ENCODE peak calls at places on chromosome 12, in four cellular contexts. One of them, this sample, is unnamed.

GRCh38 chr12:116384629-116385485 is 107.4 kb upstream of the MED13L start:
- DNase-seq in HepG2: no peak
- DNase-seq in GM12891: peak
- DNase-seq in K562: peak
- DNase-seq in this sample: no peak

GRCh38 chr12:19369691-19370148 is 69.6 kb upstream of the AEBP2 start:
- DNase-seq in HepG2: no peak
- DNase-seq in GM12891: no peak
- DNase-seq in K562: no peak
- DNase-seq in this sample: no peak

GRCh38 chr12:10722905-10723866 is at the start of gene YBX3:
- DNase-seq in GM12891: peak
- DNase-seq in K562: peak
- DNase-seq in HepG2: peak
- DNase-seq in this sample: no peak

GRCh38 chr12:14824012-14824634 is 10.1 kb upstream of the SMCO3 start:
- DNase-seq in GM12891: no peak
- DNase-seq in HepG2: no peak
- DNase-seq in K562: no peak
- DNase-seq in this sample: no peak

GRCh38 chr12:39393890-39394289 is 49.0 kb downstream of the KIF21A start:
- DNase-seq in HepG2: no peak
- DNase-seq in GM12891: no peak
- DNase-seq in K562: no peak
- DNase-seq in this sample: no peak

GRCh38 chr12:109264095-109264942 is 44.8 kb downstream of the FOXN4 start:
- DNase-seq in HepG2: peak
- DNase-seq in K562: peak
- DNase-seq in GM12891: peak
- DNase-seq in this sample: no peak

GRCh38 chr12:70083677-70084020 is 159.6 kb upstream of the CNOT2 start:
- DNase-seq in GM12891: no peak
- DNase-seq in HepG2: no peak
- DNase-seq in K562: no peak
- DNase-seq in this sample: no peak

GRCh38 chr12:85076688-85077430 is 40.7 kb downstream of the LRRIQ1 start:
- DNase-seq in K562: peak
- DNase-seq in GM12891: no peak
- DNase-seq in HepG2: peak
- DNase-seq in this sample: no peak

GRCh38 chr12:55745361-55746146 is 2.6 kb downstream of the GDF11 start:
- DNase-seq in K562: peak
- DNase-seq in GM12891: no peak
- DNase-seq in HepG2: peak
- DNase-seq in this sample: no peak

GRCh38 chr12:19181666-19182426 is 52.3 kb downstream of the PLEKHA5 start:
- DNase-seq in K562: no peak
- DNase-seq in GM12891: no peak
- DNase-seq in HepG2: no peak
- DNase-seq in this sample: no peak

GRCh38 chr12:109302358-109302757 is 6.7 kb downstream of the FOXN4 start:
- DNase-seq in K562: no peak
- DNase-seq in HepG2: no peak
- DNase-seq in GM12891: no peak
- DNase-seq in this sample: no peak

GRCh38 chr12:104175726-104176247 is 37.8 kb upstream of the NFYB start:
- DNase-seq in GM12891: no peak
- DNase-seq in HepG2: no peak
- DNase-seq in K562: no peak
- DNase-seq in this sample: no peak

GRCh38 chr12:123951467-123951866 is 21.2 kb downstream of the CCDC92 start:
- DNase-seq in K562: no peak
- DNase-seq in HepG2: no peak
- DNase-seq in GM12891: no peak
- DNase-seq in this sample: no peak

GRCh38 chr12:20448781-20449180 is 80.4 kb downstream of the PDE3A start:
- DNase-seq in GM12891: no peak
- DNase-seq in HepG2: no peak
- DNase-seq in K562: no peak
- DNase-seq in this sample: no peak

GRCh38 chr12:55724226-55724939 is 4.2 kb downstream of the RDH5 start:
- DNase-seq in HepG2: peak
- DNase-seq in K562: peak
- DNase-seq in GM12891: no peak
- DNase-seq in this sample: no peak

GRCh38 chr12:130121246-130122005 is 40.8 kb upstream of the FZD10 start:
- DNase-seq in HepG2: no peak
- DNase-seq in K562: no peak
- DNase-seq in GM12891: no peak
- DNase-seq in this sample: no peak

GRCh38 chr12:34377243-34378035 is 355.1 kb downstream of the ALG10 start:
- DNase-seq in HepG2: no peak
- DNase-seq in K562: no peak
- DNase-seq in GM12891: no peak
- DNase-seq in this sample: no peak

GRCh38 chr12:64895541-64895940 is 71.1 kb downstream of the TBC1D30 start:
- DNase-seq in K562: no peak
- DNase-seq in HepG2: no peak
- DNase-seq in GM12891: no peak
- DNase-seq in this sample: no peak

GRCh38 chr12:24078318-24078765 is 128.9 kb upstream of the SOX5 start:
- DNase-seq in HepG2: peak
- DNase-seq in K562: peak
- DNase-seq in GM12891: no peak
- DNase-seq in this sample: no peak

GRCh38 chr12:74816398-74817175 is 279.0 kb downstream of the ATXN7L3B start:
- DNase-seq in K562: no peak
- DNase-seq in HepG2: no peak
- DNase-seq in GM12891: no peak
- DNase-seq in this sample: no peak

GRCh38 chr12:46549527-46550265 is 177.1 kb upstream of the SLC38A2 start:
- DNase-seq in HepG2: no peak
- DNase-seq in GM12891: no peak
- DNase-seq in K562: peak
- DNase-seq in this sample: no peak

GRCh38 chr12:47881826-47882427 is 22.9 kb downstream of the VDR start:
- DNase-seq in GM12891: no peak
- DNase-seq in K562: no peak
- DNase-seq in HepG2: no peak
- DNase-seq in this sample: no peak

GRCh38 chr12:91001306-91001705 is 3.5 kb downstream of the EPYC start:
- DNase-seq in K562: no peak
- DNase-seq in HepG2: no peak
- DNase-seq in GM12891: no peak
- DNase-seq in this sample: no peak

GRCh38 chr12:96015672-96016071 is 19.5 kb upstream of the HAL start:
- DNase-seq in HepG2: no peak
- DNase-seq in K562: peak
- DNase-seq in GM12891: no peak
- DNase-seq in this sample: no peak

GRCh38 chr12:64609543-64610091 is 678 bp upstream of the RASSF3 start:
- DNase-seq in K562: peak
- DNase-seq in HepG2: no peak
- DNase-seq in GM12891: no peak
- DNase-seq in this sample: no peak

DNA sequence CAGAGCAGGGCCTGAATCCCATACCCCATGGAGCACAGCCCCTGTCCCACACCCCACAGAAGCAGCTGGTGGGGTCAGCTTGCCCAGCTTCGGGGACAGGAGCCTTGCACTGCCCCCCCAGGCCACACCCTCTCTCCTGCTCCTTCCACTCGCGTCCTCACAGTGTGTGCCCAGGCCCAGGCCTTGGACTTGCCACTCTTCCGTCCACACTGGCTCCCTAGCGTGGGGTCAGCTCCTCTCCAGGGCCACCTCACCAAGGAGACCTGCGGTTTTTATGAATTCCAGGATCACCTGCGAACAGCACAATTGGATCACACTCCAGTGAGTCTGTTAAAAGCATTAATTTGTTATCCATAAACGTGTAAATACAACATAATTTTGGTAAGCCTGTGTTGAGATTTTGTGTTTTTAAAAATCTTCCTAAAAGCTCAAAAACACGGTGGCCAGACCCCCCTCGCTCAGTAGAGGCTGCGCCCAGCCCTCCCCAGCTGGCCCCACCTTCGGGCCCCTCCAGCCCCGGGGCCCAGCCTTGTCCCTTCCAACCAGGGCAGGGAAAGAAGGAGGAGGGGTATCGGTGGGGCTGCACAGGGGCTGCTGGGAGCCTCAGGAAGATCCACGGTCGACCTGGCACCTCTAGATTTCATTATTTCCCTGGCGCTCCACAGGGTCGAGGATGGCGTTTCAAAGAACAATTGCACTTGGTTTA is 12.0 kb downstream of the GALNT9 start:
- DNase-seq in HepG2: no peak
- DNase-seq in K562: no peak
- DNase-seq in GM12891: no peak
- DNase-seq in this sample: no peak
- TF ChIP-seq TAF1 in HepG2: no peak
- TF ChIP-seq TAF1 in K562: no peak
- TF ChIP-seq TAF1 in GM12891: no peak
- TF ChIP-seq TAF1 in this sample: no peak

GRCh38 chr12:131692431-131692830 is 18.5 kb upstream of the SFSWAP start:
- DNase-seq in HepG2: no peak
- DNase-seq in K562: no peak
- DNase-seq in GM12891: no peak
- DNase-seq in this sample: no peak

GRCh38 chr12:131687346-131688125 is 23.4 kb upstream of the SFSWAP start:
- DNase-seq in GM12891: no peak
- DNase-seq in K562: no peak
- DNase-seq in HepG2: no peak
- DNase-seq in this sample: no peak

GRCh38 chr12:131688131-131688844 is 22.6 kb upstream of the SFSWAP start:
- DNase-seq in K562: no peak
- DNase-seq in GM12891: no peak
- DNase-seq in HepG2: no peak
- DNase-seq in this sample: no peak

GRCh38 chr12:131688845-131689154 is 22.1 kb upstream of the SFSWAP start:
- DNase-seq in HepG2: no peak
- DNase-seq in GM12891: no peak
- DNase-seq in K562: no peak
- DNase-seq in this sample: no peak

DNA sequence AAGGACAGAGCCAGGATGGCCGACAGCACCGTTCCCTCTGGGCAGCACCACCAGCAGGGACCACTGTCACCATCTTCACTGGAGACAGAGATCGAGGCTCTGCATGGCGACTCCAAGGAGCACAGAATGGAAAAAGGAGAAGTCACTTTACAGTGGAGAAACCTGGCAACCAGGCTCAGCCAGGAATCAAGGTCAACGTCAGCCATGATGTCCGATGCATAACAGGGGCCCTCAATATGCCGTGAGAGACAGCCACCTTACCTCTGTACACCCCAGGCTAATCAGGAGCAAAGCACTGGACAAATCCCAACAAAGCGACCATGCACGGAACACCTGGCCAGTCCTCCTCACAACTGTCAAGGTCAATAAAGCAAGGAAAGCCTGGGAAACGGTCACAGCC is 20.6 kb upstream of the SFSWAP start:
- DNase-seq in K562: no peak
- DNase-seq in HepG2: no peak
- DNase-seq in GM12891: no peak
- DNase-seq in this sample: no peak
- TF ChIP-seq TAF1 in K562: no peak
- TF ChIP-seq TAF1 in HepG2: no peak
- TF ChIP-seq TAF1 in GM12891: no peak
- TF ChIP-seq TAF1 in this sample: no peak

GRCh38 chr12:49188205-49188915 is 520 bp downstream of the TUBA1A start:
- DNase-seq in GM12891: peak
- DNase-seq in K562: peak
- DNase-seq in HepG2: peak
- DNase-seq in this sample: no peak

GRCh38 chr12:49190317-49190716 is 1.4 kb upstream of the TUBA1A start:
- DNase-seq in K562: no peak
- DNase-seq in HepG2: no peak
- DNase-seq in GM12891: no peak
- DNase-seq in this sample: no peak

GRCh38 chr12:49187184-49187583 is 1.7 kb downstream of the TUBA1A start:
- DNase-seq in HepG2: no peak
- DNase-seq in K562: no peak
- DNase-seq in GM12891: no peak
- DNase-seq in this sample: no peak

GRCh38 chr12:49189731-49190314 is 943 bp upstream of the TUBA1A start:
- DNase-seq in HepG2: no peak
- DNase-seq in K562: no peak
- DNase-seq in GM12891: no peak
- DNase-seq in this sample: no peak

GRCh38 chr12:49188916-49189367 is at the start of gene TUBA1A:
- DNase-seq in GM12891: peak
- DNase-seq in K562: peak
- DNase-seq in HepG2: peak
- DNase-seq in this sample: peak
- TF ChIP-seq TAF1 in GM12891: peak
- TF ChIP-seq TAF1 in K562: no peak
- TF ChIP-seq TAF1 in HepG2: no peak
- TF ChIP-seq TAF1 in this sample: peak

GRCh38 chr12:49706351-49707126 is 666 bp downstream of the FMNL3 start:
- DNase-seq in HepG2: no peak
- DNase-seq in GM12891: no peak
- DNase-seq in K562: peak
- DNase-seq in this sample: no peak
- TF ChIP-seq TAF1 in HepG2: no peak
- TF ChIP-seq TAF1 in GM12891: no peak
- TF ChIP-seq TAF1 in K562: no peak
- TF ChIP-seq TAF1 in this sample: no peak

DNA sequence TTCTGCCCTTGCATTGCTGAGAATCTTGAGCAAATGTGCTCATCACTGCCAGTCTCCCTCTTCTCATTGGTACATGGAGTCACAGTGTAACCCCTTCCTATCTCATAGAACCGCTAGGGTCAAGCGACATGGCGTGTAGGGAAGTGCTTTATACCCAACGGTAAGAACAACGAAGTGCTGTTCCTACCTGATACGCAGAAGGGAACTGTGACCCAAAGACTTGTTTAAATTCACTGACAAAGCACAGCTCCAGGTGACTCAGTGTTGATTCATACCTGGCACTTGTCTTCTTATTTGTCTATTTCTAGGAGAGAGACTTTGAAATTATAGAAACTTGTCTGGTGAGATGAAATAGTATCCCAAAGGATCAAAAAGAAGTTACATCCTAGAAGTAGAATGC is 53.7 kb downstream of the FBXL14 start:
- DNase-seq in K562: no peak
- DNase-seq in GM12891: no peak
- DNase-seq in HepG2: peak
- DNase-seq in this sample: no peak
- TF ChIP-seq TAF1 in K562: no peak
- TF ChIP-seq TAF1 in GM12891: no peak
- TF ChIP-seq TAF1 in HepG2: no peak
- TF ChIP-seq TAF1 in this sample: no peak

DNA sequence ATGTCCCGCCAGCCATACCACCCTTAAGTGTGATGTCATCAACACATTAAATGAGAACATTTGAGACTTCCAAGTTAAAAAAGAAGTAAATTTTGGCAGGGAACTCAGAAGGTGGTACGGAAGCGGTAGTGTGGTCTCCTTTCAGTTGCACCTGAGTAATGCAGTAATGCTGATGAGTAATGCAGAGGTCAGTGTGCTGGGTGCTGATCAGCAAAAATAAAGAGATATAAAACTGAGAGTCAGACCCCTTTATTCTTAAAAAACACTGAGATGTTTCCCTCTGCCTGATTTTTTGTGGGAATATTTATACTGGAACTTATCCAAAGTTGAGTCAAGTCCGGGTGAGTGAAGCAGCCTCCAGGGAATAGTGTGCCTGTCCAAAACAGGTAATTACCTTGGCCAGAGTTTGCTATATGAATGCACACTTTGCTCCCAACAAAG is 370.6 kb upstream of the PRICKLE1 start:
- DNase-seq in K562: no peak
- DNase-seq in GM12891: no peak
- DNase-seq in HepG2: no peak
- DNase-seq in this sample: no peak
- TF ChIP-seq TAF1 in K562: no peak
- TF ChIP-seq TAF1 in GM12891: no peak
- TF ChIP-seq TAF1 in HepG2: no peak
- TF ChIP-seq TAF1 in this sample: no peak

This sample was measured in GM12878.